ENCODE peak calls at places on chromosome 19, in four cellular contexts. D, Y, Q and P are unnamed samples. For H3K9me3, the result is how much of the 10 kb centered on the place peaks cover.

GRCh38 chr19:46241676-46242075 is 12.1 kb downstream of the IGFL1 start:
- DNase-seq in D (no peak), Y (no peak), Q (no peak), P (no peak)

GRCh38 chr19:53664760-53665159 is 33.0 kb downstream of the DPRX start:
- DNase-seq in D (no peak), Y (no peak), Q (no peak), P (no peak)

GRCh38 chr19:31261651-31262331 is 87.4 kb downstream of the TSHZ3 start:
- DNase-seq in D (no peak), Y (peak), Q (no peak), P (no peak)

GRCh38 chr19:33683881-33684549 is 62.3 kb downstream of the CHST8 start:
- DNase-seq in D (no peak), Y (peak), Q (no peak), P (peak)

GRCh38 chr19:40663712-40664692 is 26.4 kb downstream of the NUMBL start:
- DNase-seq in D (no peak), Y (peak), Q (peak), P (no peak)

GRCh38 chr19:2259331-2259730 is 3.1 kb upstream of the JSRP1 start:
- DNase-seq in D (no peak), Y (peak), Q (no peak), P (peak)

GRCh38 chr19:54325631-54326030 is 12.7 kb upstream of the LILRA5 start:
- DNase-seq in D (no peak), Y (no peak), Q (no peak), P (no peak)

GRCh38 chr19:9565900-9566705 is 18.2 kb downstream of the ZNF121 start:
- DNase-seq in D (no peak), Y (peak), Q (no peak), P (peak)

GRCh38 chr19:44824758-44825157 is 15.9 kb downstream of the BCAM start:
- DNase-seq in D (no peak), Y (no peak), Q (no peak), P (no peak)

GRCh38 chr19:36136975-36137686 is 2.7 kb upstream of the CAPNS1 start:
- DNase-seq in D (no peak), Y (peak), Q (no peak), P (peak)

GRCh38 chr19:17673937-17674799 is 14.0 kb downstream of the UNC13A start:
- DNase-seq in D (no peak), Y (no peak), Q (no peak), P (no peak)

GRCh38 chr19:49592486-49593232 is 1.7 kb downstream of the PRR12 start:
- DNase-seq in D (no peak), Y (no peak), Q (no peak), P (peak)

GRCh38 chr19:48539503-48540096 is 12.4 kb upstream of the SULT2B1 start:
- DNase-seq in D (no peak), Y (peak), Q (no peak), P (peak)

GRCh38 chr19:6087074-6087506 is 23.2 kb downstream of the RFX2 start:
- DNase-seq in D (peak), Y (no peak), Q (peak), P (no peak)
- H3K9me3 ChIP-seq in D (under half), Y (under half), Q (under half), P (under half)

GRCh38 chr19:18675779-18676178 is 7.7 kb upstream of the CRTC1 start:
- DNase-seq in D (no peak), Y (no peak), Q (peak), P (no peak)
- TF ChIP-seq ELK1 in D (no peak), Y (no peak), Q (no peak), P (no peak)

GRCh38 chr19:13705201-13705600 is 59.1 kb upstream of the MRI1 start:
- DNase-seq in D (no peak), Y (no peak), Q (no peak), P (no peak)

GRCh38 chr19:13701624-13702023 is 62.7 kb upstream of the MRI1 start:
- DNase-seq in D (no peak), Y (no peak), Q (no peak), P (no peak)

GRCh38 chr19:13700621-13701020 is 63.7 kb upstream of the MRI1 start:
- DNase-seq in D (no peak), Y (no peak), Q (no peak), P (no peak)

GRCh38 chr19:13696839-13697238 is 67.5 kb upstream of the MRI1 start:
- DNase-seq in D (no peak), Y (no peak), Q (no peak), P (no peak)

DNA sequence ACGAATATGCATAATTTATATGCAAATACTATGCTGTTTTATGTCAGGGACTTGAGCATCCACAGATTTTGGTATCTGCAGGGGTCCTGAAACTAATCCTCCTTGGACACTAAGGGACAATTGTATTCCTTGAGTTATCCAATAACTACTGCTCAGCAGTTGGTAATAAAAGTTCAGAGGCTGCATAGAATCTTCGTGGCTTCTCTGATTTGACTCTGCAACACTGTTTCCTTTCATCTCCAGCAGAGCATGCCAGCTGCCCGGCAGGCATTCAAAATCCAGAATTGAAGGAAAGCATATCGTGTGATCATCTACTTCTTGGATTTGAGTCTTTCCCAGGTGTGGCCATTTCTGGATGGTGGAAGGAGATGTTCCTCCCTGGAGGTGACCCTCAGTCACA is 64.5 kb upstream of the MRI1 start:
- DNase-seq in D (no peak), Y (no peak), Q (no peak), P (no peak)
- H3K9me3 ChIP-seq in D (under half), Y (under half), Q (under half), P (under half)

GRCh38 chr19:12784871-12785430 is 6.3 kb upstream of the JUNB start:
- DNase-seq in D (no peak), Y (peak), Q (no peak), P (no peak)

GRCh38 chr19:12784394-12784870 is 6.9 kb upstream of the JUNB start:
- DNase-seq in D (no peak), Y (peak), Q (peak), P (no peak)

GRCh38 chr19:12786149-12786870 is 5.0 kb upstream of the JUNB start:
- DNase-seq in D (no peak), Y (no peak), Q (no peak), P (no peak)

GRCh38 chr19:12786950-12787349 is 4.3 kb upstream of the JUNB start:
- DNase-seq in D (no peak), Y (no peak), Q (no peak), P (no peak)

DNA sequence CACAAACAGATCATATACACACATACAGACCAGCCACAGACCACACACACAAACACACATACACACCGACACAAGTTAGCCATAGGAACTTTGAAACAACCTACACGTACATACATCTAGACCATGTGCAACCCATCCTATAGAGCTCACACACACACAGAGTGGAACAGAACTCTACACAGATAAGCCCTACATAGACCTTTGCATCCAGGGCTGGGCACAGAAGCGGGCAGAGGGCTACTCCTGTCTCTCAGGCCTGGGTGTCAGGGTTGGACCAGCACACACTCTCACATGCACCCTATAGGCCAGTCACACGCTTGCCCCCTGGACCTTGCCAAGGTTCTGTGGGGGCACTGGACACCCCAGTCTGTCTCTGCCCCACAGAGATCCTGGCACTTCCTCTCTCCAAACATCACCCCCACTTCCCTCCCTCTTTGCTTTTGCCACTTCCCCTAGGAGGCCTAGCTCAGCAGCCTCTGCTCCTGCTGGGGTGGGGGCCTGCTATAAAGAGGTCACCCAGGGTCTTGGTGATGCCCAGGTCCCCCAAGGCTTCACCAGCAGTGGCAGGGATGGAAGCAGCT is 5.8 kb upstream of the JUNB start:
- DNase-seq in D (no peak), Y (no peak), Q (no peak), P (no peak)
- TF ChIP-seq ELK1 in D (no peak), Y (no peak), Q (no peak), P (no peak)

DNA sequence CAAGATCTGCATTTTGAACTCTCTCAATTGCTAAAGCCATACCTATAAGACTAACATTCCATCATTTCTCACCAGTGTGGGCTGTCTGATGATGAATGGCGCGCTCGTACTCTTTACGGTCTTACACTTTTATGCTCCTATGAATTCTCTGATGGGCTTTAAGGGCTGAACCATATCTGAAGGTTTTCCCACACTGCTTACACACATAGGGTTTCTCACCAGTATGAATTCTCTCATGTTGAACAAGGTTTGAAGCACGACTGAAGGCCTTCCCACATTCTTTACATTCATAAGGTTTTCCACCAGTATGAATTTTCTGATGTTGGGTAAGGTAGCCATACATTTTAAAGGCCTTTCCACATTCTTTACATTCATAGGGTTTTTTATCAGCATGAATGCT is 18.8 kb upstream of the ZNF607 start:
- DNase-seq in D (no peak), Y (no peak), Q (no peak), P (no peak)
- H3K9me3 ChIP-seq in D (under half), Y (under half), Q (under half), P (half or more)